ENCODE peak calls at places on chromosomes 11 and 22, in ten cellular contexts. B, L, P, J, M, Y, N, C, D and E are unnamed samples.

GRCh38 chr22:43515902-43516301 is 104.1 kb downstream of the MPPED1 start:
- DNase-seq in B (no peak), L (no peak), P (no peak), J (no peak), M (no peak), Y (no peak), N (no peak), C (no peak), D (no peak), E (no peak)

GRCh38 chr22:46092011-46092410 is 58.3 kb upstream of the PPARA start:
- DNase-seq in B (no peak), L (no peak), P (no peak), J (no peak), M (no peak), Y (no peak), N (no peak), C (no peak), D (no peak), E (no peak)

GRCh38 chr11:68312117-68312779 is at the start of gene LRP5:
- DNase-seq in B (peak; percentile 94), L (no peak), P (no peak), J (no peak), M (no peak), Y (no peak), N (no peak), C (no peak), D (no peak), E (no peak)

GRCh38 chr11:76233196-76233921 is 27.1 kb upstream of the WNT11 start:
- DNase-seq in B (no peak), L (no peak), P (no peak), J (no peak), M (no peak), Y (no peak), N (no peak), C (no peak), D (no peak), E (no peak)

GRCh38 chr11:82682003-82682751 is 51.5 kb downstream of the FAM181B start:
- DNase-seq in B (peak; percentile 36), L (peak; percentile 21), P (peak; percentile 34), J (peak; percentile 19), M (no peak), Y (peak; percentile 26), N (no peak), C (peak; percentile 69), D (peak; percentile 90), E (no peak)

GRCh38 chr22:18028817-18029527 is 4.6 kb upstream of the MICAL3 start:
- DNase-seq in B (no peak), L (no peak), P (no peak), J (no peak), M (no peak), Y (no peak), N (no peak), C (no peak), D (no peak), E (no peak)

GRCh38 chr22:44363980-44364749 is 51.4 kb upstream of the SHISAL1 start:
- DNase-seq in B (peak; percentile 62), L (no peak), P (no peak), J (peak; percentile 56), M (no peak), Y (no peak), N (no peak), C (no peak), D (no peak), E (no peak)

GRCh38 chr22:30178180-30179126 is 68.1 kb downstream of the LIF start:
- DNase-seq in B (no peak), L (no peak), P (no peak), J (no peak), M (peak; percentile 17), Y (no peak), N (no peak), C (no peak), D (no peak), E (peak; percentile 57)

GRCh38 chr22:50456466-50457234 is 18.2 kb downstream of the SBF1 start:
- DNase-seq in B (peak; percentile 69), L (no peak), P (no peak), J (no peak), M (no peak), Y (no peak), N (no peak), C (no peak), D (no peak), E (no peak)

GRCh38 chr11:128328955-128329551 is 258.3 kb downstream of the ETS1 start:
- DNase-seq in B (no peak), L (no peak), P (no peak), J (peak; percentile 44), M (peak; percentile 41), Y (no peak), N (no peak), C (no peak), D (peak; percentile 65), E (no peak)

GRCh38 chr22:27984001-27984695 is 65.1 kb upstream of the PITPNB start:
- DNase-seq in B (no peak), L (no peak), P (no peak), J (no peak), M (no peak), Y (no peak), N (no peak), C (no peak), D (no peak), E (no peak)

GRCh38 chr11:94869186-94869585 is 101.0 kb downstream of the AMOTL1 start:
- DNase-seq in B (no peak), L (no peak), P (no peak), J (no peak), M (no peak), Y (no peak), N (no peak), C (no peak), D (no peak), E (no peak)

GRCh38 chr11:32385998-32386397 is 49.3 kb downstream of the WT1 start:
- DNase-seq in B (peak; percentile 44), L (no peak), P (no peak), J (no peak), M (no peak), Y (no peak), N (no peak), C (peak; percentile 50), D (peak; percentile 77), E (no peak)

GRCh38 chr11:111819161-111820058 is 52.0 kb downstream of the ALG9 start:
- DNase-seq in B (peak; percentile 26), L (peak; percentile 72), P (no peak), J (peak; percentile 40), M (no peak), Y (peak; percentile 82), N (no peak), C (no peak), D (peak; percentile 53), E (no peak)

GRCh38 chr11:134764966-134765365 is 352.9 kb upstream of the B3GAT1 start:
- DNase-seq in B (no peak), L (no peak), P (no peak), J (no peak), M (no peak), Y (no peak), N (no peak), C (no peak), D (no peak), E (no peak)

GRCh38 chr11:124758355-124759267 is 3.5 kb downstream of the ESAM start:
- DNase-seq in B (peak; percentile 89), L (no peak), P (peak; percentile 64), J (peak; percentile 76), M (peak; percentile 62), Y (no peak), N (no peak), C (peak; percentile 56), D (peak; percentile 63), E (peak; percentile 64)

GRCh38 chr11:86672007-86672621 is at the start of gene ME3:
- DNase-seq in B (peak; percentile 77), L (no peak), P (peak; percentile 35), J (peak; percentile 73), M (peak; percentile 49), Y (no peak), N (peak; percentile 60), C (peak; percentile 59), D (peak; percentile 58), E (peak; percentile 22)